ENCODE peak calls at places on chromosomes 7 and 10, in six cellular contexts. R, G, Q, J, P and I are unnamed samples.

GRCh38 chr7:20270867-20271266 is 53.7 kb upstream of the MACC1 start:
- DNase-seq in R (no peak), G (no peak), Q (no peak), J (no peak), P (no peak), I (no peak)

GRCh38 chr7:151018421-151019129 is 5.7 kb downstream of the ATG9B start:
- DNase-seq in R (no peak), G (no peak), Q (no peak), J (no peak), P (no peak), I (no peak)

GRCh38 chr7:92695308-92696261 is 105.4 kb upstream of the FAM133B start:
- DNase-seq in R (no peak), G (peak), Q (no peak), J (peak), P (no peak), I (no peak)

GRCh38 chr10:76206797-76207352 is 775.5 kb downstream of the LRMDA start:
- DNase-seq in R (no peak), G (no peak), Q (no peak), J (no peak), P (no peak), I (no peak)

GRCh38 chr7:132275384-132275783 is 300.9 kb downstream of the PLXNA4 start:
- DNase-seq in R (no peak), G (no peak), Q (no peak), J (no peak), P (no peak), I (no peak)

GRCh38 chr10:119446441-119447277 is 95.9 kb downstream of the RGS10 start:
- DNase-seq in R (no peak), G (no peak), Q (no peak), J (no peak), P (no peak), I (no peak)

GRCh38 chr7:19239951-19240350 is 94.7 kb upstream of the FERD3L start:
- DNase-seq in R (no peak), G (no peak), Q (no peak), J (no peak), P (no peak), I (no peak)

GRCh38 chr10:80686734-80687561 is 149.2 kb downstream of the SH2D4B start:
- DNase-seq in R (no peak), G (no peak), Q (no peak), J (no peak), P (no peak), I (no peak)

GRCh38 chr7:125828153-125828690 is 898.6 kb upstream of the POT1 start:
- DNase-seq in R (no peak), G (no peak), Q (no peak), J (no peak), P (no peak), I (no peak)

GRCh38 chr10:114437456-114438292 is 33.4 kb upstream of the AFAP1L2 start:
- DNase-seq in R (no peak), G (no peak), Q (no peak), J (no peak), P (no peak), I (no peak)

GRCh38 chr7:80725181-80725611 is 86.8 kb downstream of the CD36 start:
- DNase-seq in R (no peak), G (no peak), Q (no peak), J (no peak), P (no peak), I (no peak)

GRCh38 chr10:119502214-119502613 is 40.3 kb downstream of the RGS10 start:
- DNase-seq in R (no peak), G (no peak), Q (peak), J (peak), P (no peak), I (no peak)